ENCODE peak calls at places on chromosomes 13 and 19, in eight cellular contexts. E is PC-9; P is stimulated activated CD8-positive, alpha-beta memory T cell treated with anti-CD3 and anti-CD28 coated beads, Interleukin-4, amount 100 ng/mL, for 1 hour; C is CD4-positive, alpha-beta T cell; K is activated T-cell treated with anti-CD3 and anti-CD28 coated beads, Interleukin-2, amount 50 U/mL, for 24 hours; W is WTC11; O is activated CD4-positive, alpha-beta T cell treated with anti-CD3 and anti-CD28 coated beads, Interleukin-2, amount 50 U/mL, for 1 hour; Z is suprapubic skin. Q is an unnamed sample.

GRCh38 chr19:5369962-5370367 is 29.4 kb upstream of the PTPRS start:
- DNase-seq in E (no peak), P (peak; percentile 4), C (peak; percentile 9), K (peak; percentile 72), W (peak; percentile 93), O (peak; percentile 34), Z (no peak), Q (no peak)

GRCh38 chr13:51134763-51135365 is 23.8 kb upstream of the C13orf42 start:
- DNase-seq in E (no peak), P (no peak), C (no peak), K (no peak), W (no peak), O (no peak), Z (no peak), Q (no peak)

GRCh38 chr13:114077938-114078335 is 54.5 kb downstream of the RASA3 start:
- DNase-seq in E (no peak), P (no peak), C (no peak), K (no peak), W (no peak), O (no peak), Z (peak; percentile 54), Q (peak; percentile 68)

GRCh38 chr19:46481947-46482346 is 10.6 kb upstream of the PNMA8A start:
- DNase-seq in E (no peak), P (no peak), C (no peak), K (no peak), W (no peak), O (no peak), Z (no peak), Q (no peak)

GRCh38 chr13:100875392-100876043 is 200.9 kb upstream of the TMTC4 start:
- DNase-seq in E (no peak), P (no peak), C (no peak), K (no peak), W (no peak), O (no peak), Z (no peak), Q (no peak)

GRCh38 chr13:90302113-90302512 is 1045.4 kb upstream of the MIR17HG start:
- DNase-seq in E (no peak), P (no peak), C (no peak), K (no peak), W (no peak), O (no peak), Z (no peak), Q (no peak)

GRCh38 chr19:16001481-16002312 is 52.9 kb downstream of the OR10H4 start:
- DNase-seq in E (no peak), P (no peak), C (no peak), K (peak; percentile 60), W (no peak), O (no peak), Z (no peak), Q (no peak)

GRCh38 chr13:84050551-84050950 is 168.3 kb upstream of the SLITRK1 start:
- DNase-seq in E (no peak), P (no peak), C (no peak), K (no peak), W (no peak), O (no peak), Z (no peak), Q (no peak)

GRCh38 chr19:2798733-2799132 is 13.4 kb downstream of the THOP1 start:
- DNase-seq in E (no peak), P (no peak), C (no peak), K (no peak), W (no peak), O (no peak), Z (no peak), Q (no peak)

GRCh38 chr19:44696939-44697669 is 1.8 kb upstream of the CEACAM16 start:
- DNase-seq in E (no peak), P (no peak), C (no peak), K (no peak), W (no peak), O (no peak), Z (no peak), Q (no peak)

Q was measured in lower leg skin.